ENCODE peak calls at places on chromosome 12, in eight cellular contexts. C, I, Y, M, D, S, K and A are unnamed samples.

GRCh38 chr12:47799357-47799955 is 20.2 kb downstream of the HDAC7 start:
- DNase-seq in C (no peak), I (no peak), Y (no peak), M (no peak), D (no peak), S (no peak), K (no peak), A (no peak)

GRCh38 chr12:114339626-114340025 is 66.3 kb downstream of the TBX5 start:
- DNase-seq in C (no peak), I (no peak), Y (no peak), M (no peak), D (no peak), S (no peak), K (no peak), A (no peak)

GRCh38 chr12:14567311-14568195 is at the start of gene PLBD1:
- DNase-seq in C (peak), I (peak), Y (peak), M (peak), D (peak), S (peak), K (peak), A (no peak)

GRCh38 chr12:124527861-124528561 is 39.4 kb downstream of the NCOR2 start:
- DNase-seq in C (no peak), I (no peak), Y (no peak), M (no peak), D (no peak), S (no peak), K (no peak), A (no peak)

GRCh38 chr12:94671917-94672316 is 21.6 kb upstream of the TMCC3 start:
- DNase-seq in C (no peak), I (no peak), Y (no peak), M (no peak), D (no peak), S (no peak), K (no peak), A (no peak)

GRCh38 chr12:124938606-124939427 is 24.4 kb upstream of the UBC start:
- DNase-seq in C (peak), I (peak), Y (no peak), M (peak), D (peak), S (peak), K (peak), A (no peak)

GRCh38 chr12:24791622-24792021 is 157.3 kb downstream of the BCAT1 start:
- DNase-seq in C (no peak), I (no peak), Y (no peak), M (no peak), D (no peak), S (no peak), K (no peak), A (no peak)

GRCh38 chr12:88334271-88334670 is 192.2 kb downstream of the TMTC3 start:
- DNase-seq in C (peak), I (peak), Y (no peak), M (no peak), D (no peak), S (peak), K (no peak), A (no peak)

GRCh38 chr12:111558107-111558376 is 41.1 kb downstream of the ATXN2 start:
- DNase-seq in C (no peak), I (no peak), Y (no peak), M (no peak), D (no peak), S (no peak), K (no peak), A (no peak)

GRCh38 chr12:67540920-67541624 is 107.5 kb upstream of the DYRK2 start:
- DNase-seq in C (no peak), I (no peak), Y (no peak), M (no peak), D (no peak), S (no peak), K (no peak), A (no peak)

GRCh38 chr12:8648598-8649205 is 13.9 kb downstream of the MFAP5 start:
- DNase-seq in C (no peak), I (no peak), Y (no peak), M (no peak), D (no peak), S (no peak), K (no peak), A (no peak)

GRCh38 chr12:131896080-131896810 is 1.8 kb downstream of the ULK1 start:
- DNase-seq in C (peak), I (peak), Y (peak), M (peak), D (peak), S (peak), K (peak), A (peak)

GRCh38 chr12:125100551-125101434 is 35.6 kb downstream of the AACS start:
- DNase-seq in C (no peak), I (no peak), Y (peak), M (no peak), D (no peak), S (no peak), K (no peak), A (no peak)

GRCh38 chr12:98593351-98594049 is at the start of gene SLC25A3:
- DNase-seq in C (peak), I (peak), Y (peak), M (peak), D (peak), S (peak), K (peak), A (peak)
- TF ChIP-seq POLR2A in C (peak), I (peak), Y (peak), M (peak), D (peak), S (peak), K (peak), A (peak)

DNA sequence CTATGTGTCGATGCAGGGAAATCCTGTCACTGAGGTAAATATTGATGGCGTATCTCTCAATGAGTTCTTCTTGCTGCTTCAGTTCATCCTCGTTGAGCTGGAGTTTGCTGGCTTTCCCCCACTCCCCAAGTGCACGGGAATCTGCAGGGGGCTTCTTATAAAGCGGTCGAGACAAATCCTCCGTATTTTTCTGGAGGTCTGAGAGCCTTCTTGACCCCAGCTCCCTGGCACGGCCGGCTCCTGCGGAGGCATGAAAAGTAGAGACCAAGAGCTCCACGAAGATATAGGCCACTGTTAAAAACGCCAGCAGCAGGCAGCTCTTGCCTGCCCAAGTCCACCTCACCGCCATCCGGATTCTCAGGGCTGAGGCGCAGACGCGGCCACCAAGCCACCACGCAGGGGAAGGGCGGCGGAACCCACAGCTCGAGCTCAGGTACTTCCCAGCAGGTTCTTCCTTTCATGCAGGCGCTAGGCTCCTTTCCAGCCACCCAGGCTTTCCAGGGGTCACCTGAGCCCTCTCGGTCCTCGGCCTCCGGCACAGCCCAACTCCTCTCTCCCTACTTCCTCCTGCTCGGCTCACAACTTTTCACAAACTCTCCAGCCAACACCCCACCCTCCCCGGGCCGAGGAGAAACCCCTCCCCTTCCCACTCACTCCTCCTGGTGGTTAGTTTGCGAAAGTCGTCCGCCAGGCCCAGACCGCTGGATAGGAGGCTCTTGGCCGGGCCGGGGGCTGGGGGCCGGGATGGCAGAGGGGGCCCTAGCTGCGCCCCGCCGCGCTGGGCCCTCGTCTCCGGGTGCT is at the start of gene GALNT4:
- DNase-seq in C (peak), I (peak), Y (peak), M (peak), D (peak), S (peak), K (peak), A (peak)
- TF ChIP-seq POLR2A in C (peak), I (peak), Y (peak), M (no peak), D (no peak), S (peak), K (peak), A (peak)

GRCh38 chr12:29148958-29149690 is at the start of gene FAR2:
- DNase-seq in C (peak), I (no peak), Y (peak), M (peak), D (no peak), S (peak), K (peak), A (peak)
- TF ChIP-seq POLR2A in C (no peak), I (no peak), Y (no peak), M (peak), D (no peak), S (peak), K (no peak), A (peak)

GRCh38 chr12:45727994-45728624 is 1.4 kb upstream of the ARID2 start:
- DNase-seq in C (peak), I (no peak), Y (no peak), M (no peak), D (no peak), S (no peak), K (no peak), A (no peak)
- TF ChIP-seq POLR2A in C (no peak), I (no peak), Y (no peak), M (no peak), D (no peak), S (no peak), K (no peak), A (no peak)

GRCh38 chr12:10243803-10244520 is 31.3 kb downstream of the GABARAPL1 start:
- DNase-seq in C (no peak), I (no peak), Y (no peak), M (no peak), D (no peak), S (no peak), K (no peak), A (peak)
- TF ChIP-seq POLR2A in C (no peak), I (no peak), Y (no peak), M (no peak), D (no peak), S (no peak), K (no peak), A (no peak)

DNA sequence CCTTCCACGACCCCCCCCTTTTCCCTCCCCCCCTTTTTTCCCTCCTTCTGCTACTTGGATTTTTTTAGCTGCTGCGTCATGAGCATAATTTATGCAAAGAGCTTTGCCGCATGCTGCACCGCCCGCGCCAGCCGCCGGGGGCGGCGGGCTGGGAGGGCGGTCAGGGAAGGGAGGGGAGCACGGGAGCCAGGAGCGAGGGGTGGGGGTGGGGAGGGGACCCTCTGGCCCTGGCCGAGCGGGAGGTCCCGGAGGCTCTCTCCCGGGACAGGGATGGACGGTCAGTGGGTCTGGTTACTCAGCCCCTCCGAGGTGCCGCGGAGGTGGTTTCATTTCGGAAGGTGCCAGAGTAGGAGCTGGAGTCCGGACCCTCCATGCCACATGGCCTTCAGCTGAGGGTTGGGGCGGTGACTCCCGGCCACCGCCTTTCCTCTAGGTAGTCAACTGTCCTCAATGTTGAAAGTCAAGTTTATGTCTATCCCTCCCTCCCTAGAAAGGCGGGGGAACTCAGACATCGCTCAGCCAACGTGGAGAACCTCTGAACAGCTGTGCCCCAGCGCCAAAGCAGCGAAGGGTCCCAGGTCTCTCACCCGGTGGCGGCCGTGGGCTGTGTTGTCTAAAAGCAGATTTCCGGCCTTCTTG is at the start of gene POU6F1:
- DNase-seq in C (peak), I (peak), Y (peak), M (peak), D (peak), S (peak), K (peak), A (peak)
- TF ChIP-seq POLR2A in C (peak), I (peak), Y (peak), M (no peak), D (no peak), S (peak), K (peak), A (peak)